ENCODE peak calls at places on chromosomes 11 and 22, in five cellular contexts. Y is mesendoderm, H is IMR-90, B is H1, K is neuronal stem cell. Q is an unnamed sample.

GRCh38 chr22:43820671-43821305 is 8.7 kb upstream of the EFCAB6 start:
- DNase-seq in Y (no peak), H (no peak), B (no peak), K (no peak), Q (peak)

GRCh38 chr22:39232806-39233735 is 11.7 kb downstream of the PDGFB start:
- DNase-seq in Y (no peak), H (no peak), B (no peak), K (no peak), Q (no peak)

GRCh38 chr11:12692238-12693074 is 18.2 kb downstream of the TEAD1 start:
- DNase-seq in Y (peak), H (peak), B (no peak), K (no peak), Q (no peak)

GRCh38 chr11:85694385-85694980 is 8.5 kb upstream of the CCDC89 start:
- DNase-seq in Y (peak), H (peak), B (no peak), K (no peak), Q (no peak)

GRCh38 chr22:20639343-20639742 is 131.9 kb downstream of the MED15 start:
- DNase-seq in Y (no peak), H (no peak), B (no peak), K (no peak), Q (peak)

GRCh38 chr11:8459711-8460399 is 134.2 kb downstream of the STK33 start:
- DNase-seq in Y (no peak), H (no peak), B (no peak), K (no peak), Q (no peak)

GRCh38 chr11:17810736-17811135 is 76.2 kb downstream of the KCNC1 start:
- DNase-seq in Y (no peak), H (peak), B (no peak), K (no peak), Q (no peak)

GRCh38 chr11:27694992-27695391 is 5.3 kb downstream of the BDNF start:
- DNase-seq in Y (no peak), H (no peak), B (no peak), K (no peak), Q (no peak)

GRCh38 chr11:92340839-92341238 is 116.2 kb downstream of the FAT3 start:
- DNase-seq in Y (peak), H (peak), B (no peak), K (no peak), Q (peak)

DNA sequence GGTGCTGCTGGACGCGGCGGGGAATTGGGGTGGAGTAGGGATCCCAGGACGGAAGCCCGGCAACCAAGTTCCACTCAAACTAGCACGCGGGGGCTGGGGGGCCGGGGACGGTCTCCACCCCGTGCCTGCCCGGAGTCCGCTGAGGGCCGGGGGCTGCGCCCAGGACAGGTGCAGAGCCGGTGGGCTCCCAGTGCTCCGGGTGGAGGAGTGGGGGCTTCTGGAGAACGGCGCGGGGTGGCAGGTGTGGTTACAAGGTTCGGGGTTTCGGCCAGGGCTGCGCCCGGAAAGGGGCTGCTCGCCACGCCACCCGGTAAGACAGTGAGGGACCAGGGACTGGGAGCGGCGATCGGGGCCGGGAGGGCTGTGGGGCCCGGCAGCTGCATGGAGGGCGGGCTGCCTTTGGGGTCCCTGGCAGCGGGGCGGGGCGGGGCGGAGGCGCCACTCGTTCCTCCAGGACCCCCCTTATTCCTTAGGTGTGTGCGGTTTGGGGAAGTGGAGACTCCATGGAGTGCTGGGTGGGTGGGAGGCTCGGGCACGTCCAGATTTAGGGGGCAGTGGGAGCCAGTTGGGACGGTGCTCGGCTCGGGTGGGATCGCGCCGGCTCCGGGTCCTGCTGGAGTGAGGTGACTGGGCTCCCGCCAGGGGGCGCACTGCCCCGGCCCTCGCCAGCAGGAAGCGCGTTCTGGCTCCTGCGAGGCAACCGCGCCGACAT is 767 bp downstream of the TSPAN18 start:
- DNase-seq in Y (peak), H (peak), B (no peak), K (peak), Q (peak)
- H3K18ac ChIP-seq in Y (peak), H (no peak), B (no peak), K (peak), Q (no peak)

GRCh38 chr11:77411238-77411637 is 62.7 kb downstream of the PAK1 start:
- DNase-seq in Y (peak), H (peak), B (no peak), K (no peak), Q (no peak)
- H3K18ac ChIP-seq in Y (peak), H (no peak), B (peak), K (peak), Q (peak)

GRCh38 chr22:32628626-32629587 is 154.3 kb downstream of the FBXO7 start:
- DNase-seq in Y (no peak), H (peak), B (no peak), K (no peak), Q (no peak)
- H3K18ac ChIP-seq in Y (no peak), H (peak), B (no peak), K (peak), Q (no peak)

DNA sequence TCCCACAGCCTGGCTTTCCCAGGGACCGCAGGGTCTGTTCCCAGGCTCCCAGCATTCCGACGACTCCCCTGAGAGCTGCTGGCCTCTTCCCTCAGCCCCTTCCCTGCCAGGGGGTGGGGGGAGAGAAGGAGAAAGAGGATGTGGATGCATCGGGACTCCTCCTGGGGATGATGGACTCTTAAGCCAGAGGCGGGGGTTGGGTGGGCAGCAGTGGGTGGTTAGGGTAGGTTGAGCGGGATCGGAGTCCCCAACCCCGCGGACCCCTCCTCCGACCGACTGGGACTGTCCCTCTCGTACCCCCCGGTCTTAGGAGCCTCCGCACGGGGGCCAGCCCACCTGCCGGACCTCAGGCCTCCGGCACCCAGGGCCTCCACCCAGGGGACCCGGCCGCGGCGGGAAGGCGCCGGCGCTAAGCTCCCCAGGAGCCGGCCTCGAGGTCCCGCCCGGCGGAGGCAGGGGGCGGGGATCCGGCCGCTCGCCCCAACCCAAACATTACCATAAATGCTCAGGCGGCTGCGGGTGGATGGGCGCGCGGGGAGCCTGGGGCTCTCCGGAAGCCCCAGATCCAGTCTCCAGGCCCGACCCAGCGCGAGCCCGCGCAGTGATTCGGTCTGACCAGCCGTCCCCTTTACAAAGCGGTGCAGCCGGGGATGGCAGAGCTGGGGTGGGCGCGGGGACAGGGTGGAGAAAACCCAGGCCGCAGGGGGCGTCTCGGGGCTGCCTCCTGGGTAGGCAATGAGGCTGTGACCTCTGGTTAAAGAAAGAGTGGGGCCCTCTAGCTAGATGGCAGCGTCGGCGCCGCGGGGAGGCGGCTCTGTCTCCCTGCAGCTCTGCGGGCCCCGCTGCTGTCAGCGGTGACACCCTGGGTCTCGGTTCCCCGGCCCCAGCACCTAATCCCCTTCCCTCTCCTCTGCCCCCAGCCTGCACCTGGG is 3.9 kb upstream of the MCAM start:
- DNase-seq in Y (peak), H (peak), B (no peak), K (no peak), Q (peak)
- H3K18ac ChIP-seq in Y (peak), H (peak), B (peak), K (peak), Q (peak)

DNA sequence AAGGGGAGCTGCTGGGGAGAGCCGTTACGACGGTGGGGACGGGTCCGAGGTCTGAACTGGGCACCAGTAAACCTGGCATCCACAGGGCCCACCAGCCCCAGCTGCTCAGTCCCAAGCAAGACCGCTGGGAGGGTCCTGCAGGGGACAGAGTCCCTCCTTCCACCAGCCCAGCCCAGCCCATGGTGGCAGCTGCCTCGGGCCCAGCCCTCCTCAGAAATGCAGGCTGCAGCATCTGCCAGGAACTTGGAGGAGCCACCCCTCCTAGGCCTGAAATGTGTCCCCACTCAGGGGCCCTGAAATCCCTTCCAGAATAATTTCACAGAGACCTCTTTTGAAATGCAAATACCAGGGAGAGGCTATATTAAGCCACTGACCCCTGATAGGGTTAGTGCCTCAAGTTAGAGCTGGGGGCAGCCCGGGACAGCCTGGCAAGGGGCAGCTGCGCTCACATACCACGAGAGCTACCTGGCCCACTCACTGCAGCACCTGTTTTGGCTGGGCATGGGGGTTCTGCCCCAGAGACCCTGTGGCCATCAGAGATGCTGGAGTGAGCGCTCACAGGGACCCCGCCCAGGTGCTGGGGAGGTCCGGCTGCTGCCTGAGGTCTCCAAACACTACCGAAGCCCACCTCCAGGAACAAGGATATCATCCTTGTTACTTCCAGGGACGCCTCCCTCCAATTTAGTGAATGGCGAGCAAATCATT is 53.1 kb downstream of the CELSR1 start:
- DNase-seq in Y (no peak), H (no peak), B (no peak), K (no peak), Q (no peak)
- H3K18ac ChIP-seq in Y (no peak), H (no peak), B (no peak), K (peak), Q (no peak)